ENCODE peak calls at places on chromosomes 4 and X, in six cellular contexts. V, L, Z, W, G and Q are unnamed samples.

GRCh38 chrX:48498374-48498809 is 10.4 kb upstream of the PORCN start:
- DNase-seq in V (peak; percentile 63), L (no peak), Z (no peak), W (no peak), G (peak; percentile 88), Q (no peak)

GRCh38 chr4:150518559-150518958 is 63.4 kb upstream of the MAB21L2 start:
- DNase-seq in V (peak; percentile 10), L (no peak), Z (no peak), W (no peak), G (peak; percentile 72), Q (no peak)

GRCh38 chr4:53476232-53477037 is 99.0 kb downstream of the FIP1L1 start:
- DNase-seq in V (peak; percentile 95), L (no peak), Z (no peak), W (no peak), G (peak; percentile 97), Q (no peak)

GRCh38 chrX:45479835-45480422 is 279.3 kb upstream of the DIPK2B start:
- DNase-seq in V (peak; percentile 84), L (no peak), Z (no peak), W (no peak), G (peak; percentile 85), Q (no peak)

GRCh38 chr4:71290481-71290880 is 48.3 kb upstream of the SLC4A4 start:
- DNase-seq in V (no peak), L (no peak), Z (no peak), W (no peak), G (peak; percentile 10), Q (no peak)

GRCh38 chr4:105808459-105809041 is 86.7 kb upstream of the NPNT start:
- DNase-seq in V (peak; percentile 63), L (no peak), Z (no peak), W (no peak), G (peak; percentile 92), Q (no peak)

GRCh38 chr4:125317526-125317880 is 2.7 kb downstream of the FAT4 start:
- DNase-seq in V (no peak), L (peak; percentile 64), Z (peak; percentile 27), W (no peak), G (peak; percentile 53), Q (no peak)

GRCh38 chr4:119750771-119751170 is 122.2 kb upstream of the PDE5A start:
- DNase-seq in V (no peak), L (no peak), Z (no peak), W (no peak), G (peak; percentile 33), Q (no peak)

GRCh38 chr4:14383652-14384051 is 618.6 kb upstream of the CPEB2 start:
- DNase-seq in V (no peak), L (no peak), Z (no peak), W (peak; percentile 23), G (no peak), Q (no peak)

GRCh38 chrX:156003486-156004185 is 6.1 kb downstream of the IL9R start:
- DNase-seq in V (no peak), L (no peak), Z (no peak), W (no peak), G (no peak), Q (no peak)

GRCh38 chrX:53317365-53318069 is 36.1 kb upstream of the IQSEC2 start:
- DNase-seq in V (no peak), L (peak; percentile 76), Z (no peak), W (peak; percentile 16), G (no peak), Q (peak; percentile 75)

GRCh38 chr4:71259911-71260331 is 78.9 kb upstream of the SLC4A4 start:
- DNase-seq in V (no peak), L (no peak), Z (peak; percentile 39), W (peak; percentile 84), G (peak; percentile 14), Q (no peak)

GRCh38 chr4:879730-880079 is 52.4 kb downstream of the GAK start:
- DNase-seq in V (no peak), L (no peak), Z (no peak), W (no peak), G (no peak), Q (no peak)